ENCODE peak calls at places on chromosomes 7 and 10, in four cellular contexts. U, J, S and L are unnamed samples.

GRCh38 chr7:7739204-7739603 is 20.8 kb upstream of the RPA3 start:
- DNase-seq in U (no peak), J (no peak), S (no peak), L (no peak)

GRCh38 chr7:7704867-7705266 is 13.5 kb downstream of the RPA3 start:
- DNase-seq in U (no peak), J (no peak), S (no peak), L (no peak)

GRCh38 chr7:137084607-137085380 is 216.3 kb downstream of the CHRM2 start:
- DNase-seq in U (no peak), J (no peak), S (peak; percentile 82), L (no peak)

GRCh38 chr10:132395704-132396494 is 1.1 kb upstream of the PWWP2B start:
- DNase-seq in U (peak; percentile 89), J (peak; percentile 83), S (peak; percentile 89), L (no peak)

GRCh38 chr10:26318672-26319071 is 102.1 kb downstream of the GAD2 start:
- DNase-seq in U (no peak), J (no peak), S (no peak), L (no peak)

GRCh38 chr7:18494821-18495408 is 634 bp upstream of the HDAC9 start:
- DNase-seq in U (no peak), J (no peak), S (peak; percentile 49), L (no peak)

GRCh38 chr7:44760034-44760580 is 11.5 kb downstream of the ZMIZ2 start:
- DNase-seq in U (no peak), J (no peak), S (no peak), L (no peak)

GRCh38 chr10:47366731-47367460 is 17.2 kb downstream of the ZNF488 start:
- DNase-seq in U (peak; percentile 2), J (peak; percentile 30), S (no peak), L (no peak)

GRCh38 chr7:142438235-142438922 is 180.5 kb upstream of the PRSS58 start:
- DNase-seq in U (no peak), J (no peak), S (peak; percentile 91), L (no peak)

GRCh38 chr7:5523052-5523711 is 99.5 kb upstream of the TNRC18 start:
- DNase-seq in U (no peak), J (no peak), S (no peak), L (no peak)

GRCh38 chr7:119929891-119930290 is 343.1 kb upstream of the KCND2 start:
- DNase-seq in U (no peak), J (no peak), S (no peak), L (no peak)

GRCh38 chr7:44750921-44751571 is 2.4 kb downstream of the ZMIZ2 start:
- DNase-seq in U (no peak), J (peak; percentile 73), S (no peak), L (no peak)

GRCh38 chr7:113086431-113086888 is at the start of gene GPR85:
- DNase-seq in U (peak; percentile 76), J (peak; percentile 63), S (peak; percentile 95), L (peak; percentile 37)

GRCh38 chr10:92691591-92692084 is 1.9 kb downstream of the HHEX start:
- DNase-seq in U (peak; percentile 73), J (peak; percentile 66), S (peak; percentile 86), L (no peak)